ENCODE peak calls at places on chromosomes 6 and 20, in six cellular contexts. C is BJ, D is uterus, M is SK-N-SH, Q is AG10803, S is IMR-90. V is an unnamed sample.
A peak's percentile ranks its signal among the peaks of the same experiment; 100 is the strongest.

GRCh38 chr6:27748662-27749061 is 163.5 kb downstream of the OR2B2 start:
- DNase-seq in C (no peak), D (no peak), M (no peak), Q (no peak), S (no peak), V (no peak)

GRCh38 chr20:52209154-52209571 is 17.6 kb upstream of the ZFP64 start:
- DNase-seq in C (no peak), D (no peak), M (no peak), Q (no peak), S (no peak), V (no peak)

GRCh38 chr6:46963626-46964025 is 41.9 kb upstream of the ADGRF5 start:
- DNase-seq in C (no peak), D (no peak), M (no peak), Q (no peak), S (no peak), V (no peak)

GRCh38 chr6:57302477-57302876 is 15.0 kb upstream of the PRIM2 start:
- DNase-seq in C (no peak), D (no peak), M (no peak), Q (no peak), S (peak; percentile 70), V (no peak)

GRCh38 chr6:45478235-45478634 is 100.5 kb upstream of the SUPT3H start:
- DNase-seq in C (no peak), D (no peak), M (no peak), Q (peak; percentile 40), S (peak; percentile 79), V (no peak)

GRCh38 chr6:13813621-13814175 is 659 bp downstream of the MCUR1 start:
- DNase-seq in C (peak; percentile 9), D (peak; percentile 47), M (peak; percentile 86), Q (peak; percentile 58), S (peak; percentile 50), V (peak; percentile 38)

GRCh38 chr20:18705490-18705889 is 108.1 kb upstream of the SCP2D1 start:
- DNase-seq in C (peak; percentile 87), D (no peak), M (no peak), Q (peak; percentile 96), S (peak; percentile 97), V (peak; percentile 81)

GRCh38 chr20:33843854-33844253 is 32.7 kb downstream of the CHMP4B start:
- DNase-seq in C (no peak), D (no peak), M (peak; percentile 66), Q (no peak), S (no peak), V (no peak)

GRCh38 chr20:12276011-12276673 is 358.4 kb downstream of the BTBD3 start:
- DNase-seq in C (no peak), D (no peak), M (no peak), Q (no peak), S (no peak), V (no peak)

GRCh38 chr6:27178001-27178730 is 69.3 kb upstream of the PRSS16 start:
- DNase-seq in C (peak; percentile 71), D (peak; percentile 71), M (peak; percentile 35), Q (peak; percentile 85), S (peak; percentile 94), V (peak; percentile 77)

GRCh38 chr6:169667716-169668115 is 34.1 kb downstream of the WDR27 start:
- DNase-seq in C (no peak), D (no peak), M (no peak), Q (no peak), S (no peak), V (no peak)

GRCh38 chr6:116450185-116450710 is 10.9 kb upstream of the CALHM6 start:
- DNase-seq in C (no peak), D (no peak), M (no peak), Q (no peak), S (no peak), V (no peak)

GRCh38 chr20:23049933-23050838 is 714 bp upstream of the THBD start:
- DNase-seq in C (no peak), D (peak; percentile 43), M (no peak), Q (no peak), S (no peak), V (no peak)

GRCh38 chr6:107144014-107144413 is 28.7 kb upstream of the BEND3 start:
- DNase-seq in C (no peak), D (no peak), M (no peak), Q (no peak), S (no peak), V (no peak)

GRCh38 chr6:24922854-24923253 is 12.9 kb downstream of the RIPOR2 start:
- DNase-seq in C (no peak), D (no peak), M (no peak), Q (no peak), S (no peak), V (no peak)

GRCh38 chr6:83265384-83265783 is 72.2 kb downstream of the RWDD2A start:
- DNase-seq in C (peak; percentile 7), D (no peak), M (no peak), Q (peak; percentile 34), S (peak; percentile 73), V (no peak)

GRCh38 chr20:6282642-6283041 is 159.8 kb upstream of the FERMT1 start:
- DNase-seq in C (no peak), D (no peak), M (no peak), Q (no peak), S (no peak), V (no peak)

GRCh38 chr20:10864076-10864672 is 190.4 kb upstream of the JAG1 start:
- DNase-seq in C (no peak), D (no peak), M (no peak), Q (peak; percentile 31), S (no peak), V (no peak)

GRCh38 chr6:125114248-125114858 is 39.2 kb upstream of the TPD52L1 start:
- DNase-seq in C (no peak), D (peak; percentile 60), M (peak; percentile 30), Q (peak; percentile 63), S (peak; percentile 61), V (no peak)

GRCh38 chr6:45665859-45666258 is 288.1 kb upstream of the SUPT3H start:
- DNase-seq in C (no peak), D (no peak), M (no peak), Q (no peak), S (no peak), V (no peak)

GRCh38 chr20:52410746-52411317 is 219.3 kb upstream of the ZFP64 start:
- DNase-seq in C (no peak), D (no peak), M (no peak), Q (peak; percentile 74), S (no peak), V (no peak)

GRCh38 chr6:150717419-150717818 is 117.7 kb downstream of the PLEKHG1 start:
- DNase-seq in C (no peak), D (no peak), M (no peak), Q (no peak), S (no peak), V (no peak)

GRCh38 chr6:8108031-8108660 is 5.8 kb upstream of the EEF1E1 start:
- DNase-seq in C (peak; percentile 75), D (no peak), M (no peak), Q (peak; percentile 86), S (peak; percentile 99), V (peak; percentile 95)

GRCh38 chr20:17343091-17343490 is 116.3 kb downstream of the PCSK2 start:
- DNase-seq in C (no peak), D (no peak), M (no peak), Q (peak; percentile 55), S (no peak), V (no peak)

GRCh38 chr6:119273799-119274595 is 75.6 kb downstream of the MAN1A1 start:
- DNase-seq in C (peak; percentile 60), D (no peak), M (peak; percentile 55), Q (peak; percentile 87), S (peak; percentile 88), V (peak; percentile 71)

GRCh38 chr6:52718535-52718934 is 44.7 kb downstream of the GSTA2 start:
- DNase-seq in C (no peak), D (no peak), M (no peak), Q (peak; percentile 42), S (peak; percentile 17), V (no peak)

GRCh38 chr20:51650685-51651134 is 108.2 kb upstream of the NFATC2 start:
- DNase-seq in C (no peak), D (no peak), M (no peak), Q (peak; percentile 68), S (peak; percentile 78), V (no peak)

GRCh38 chr6:166275714-166276166 is 32.5 kb downstream of the PRR18 start:
- DNase-seq in C (no peak), D (no peak), M (peak; percentile 88), Q (peak; percentile 40), S (peak; percentile 15), V (no peak)

GRCh38 chr20:63035284-63036185 is 28.8 kb upstream of the BHLHE23 start:
- DNase-seq in C (no peak), D (no peak), M (no peak), Q (no peak), S (no peak), V (no peak)

GRCh38 chr20:3166913-3167342 is 6.4 kb downstream of the LZTS3 start:
- DNase-seq in C (no peak), D (no peak), M (peak; percentile 16), Q (no peak), S (no peak), V (no peak)

GRCh38 chr20:3166338-3166912 is 6.8 kb upstream of the FASTKD5 start:
- DNase-seq in C (no peak), D (no peak), M (peak; percentile 26), Q (no peak), S (no peak), V (no peak)

GRCh38 chr20:3164043-3164762 is 4.5 kb upstream of the FASTKD5 start:
- DNase-seq in C (no peak), D (no peak), M (no peak), Q (no peak), S (no peak), V (no peak)

GRCh38 chr20:3164763-3165410 is 5.2 kb upstream of the FASTKD5 start:
- DNase-seq in C (no peak), D (no peak), M (no peak), Q (no peak), S (no peak), V (no peak)

GRCh38 chr20:3165473-3166337 is 6.0 kb upstream of the FASTKD5 start:
- DNase-seq in C (no peak), D (peak; percentile 37), M (no peak), Q (peak; percentile 20), S (peak; percentile 63), V (peak; percentile 33)
- H3K4me3 ChIP-seq in C (no peak overlapping the region), D (no peak overlapping the region), M (no peak overlapping the region), Q (no peak overlapping the region), S (no peak overlapping the region), V (no peak overlapping the region)

GRCh38 chr6:168550326-168550725 is 109.3 kb downstream of the SMOC2 start:
- DNase-seq in C (no peak), D (no peak), M (peak; percentile 45), Q (no peak), S (no peak), V (no peak)
- H3K4me3 ChIP-seq in C (no peak overlapping the region), D (no peak overlapping the region), M (no peak overlapping the region), Q (no peak overlapping the region), S (no peak overlapping the region), V (no peak overlapping the region)

GRCh38 chr6:164085552-164086325 is 671.2 kb downstream of the QKI start:
- DNase-seq in C (no peak), D (no peak), M (no peak), Q (peak; percentile 85), S (no peak), V (peak; percentile 76)
- H3K4me3 ChIP-seq in C (no peak overlapping the region), D (no peak overlapping the region), M (no peak overlapping the region), Q (no peak overlapping the region), S (no peak overlapping the region), V (no peak overlapping the region)

DNA sequence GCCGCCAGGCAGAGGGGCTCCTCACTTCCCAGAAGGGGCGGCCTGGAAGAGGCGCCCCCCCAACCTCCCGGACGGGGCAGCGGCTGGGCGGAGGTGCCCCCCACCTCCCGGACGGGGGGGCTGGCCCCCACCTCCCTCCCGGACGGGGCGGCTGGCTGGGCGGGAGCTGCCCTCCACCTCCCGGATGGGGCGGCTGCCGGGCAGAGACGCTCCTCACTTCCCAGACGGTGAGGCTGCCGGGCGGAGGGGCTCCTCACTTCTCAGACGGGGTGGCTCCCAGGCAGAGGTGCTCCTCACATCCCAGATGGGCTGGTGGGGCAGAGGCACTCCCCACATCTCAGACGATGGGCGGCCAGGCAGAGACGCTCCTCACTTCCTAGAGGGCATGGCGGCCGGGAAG is 389.7 kb upstream of the EYS start:
- DNase-seq in C (no peak), D (no peak), M (no peak), Q (no peak), S (no peak), V (no peak)
- H3K4me3 ChIP-seq in C (no peak overlapping the region), D (no peak overlapping the region), M (no peak overlapping the region), Q (no peak overlapping the region), S (no peak overlapping the region), V (no peak overlapping the region)